ENCODE peak calls at places on chromosomes 13 and 19, in four cellular contexts. One of them, this sample, is unnamed. For H3K27me3, the result is how much of the 10 kb centered on the place peaks cover.

GRCh38 chr19:7705387-7706187 is 3.7 kb upstream of the FCER2 start:
- DNase-seq in body of pancreas: no peak
- DNase-seq in ascending aorta: no peak
- DNase-seq in Peyer's patch: peak
- DNase-seq in this sample: peak

GRCh38 chr13:30581582-30581981 is 36.1 kb upstream of the USPL1 start:
- DNase-seq in body of pancreas: no peak
- DNase-seq in ascending aorta: no peak
- DNase-seq in Peyer's patch: no peak
- DNase-seq in this sample: no peak

GRCh38 chr19:48418317-48419064 is 25.0 kb downstream of the GRIN2D start:
- DNase-seq in body of pancreas: no peak
- DNase-seq in ascending aorta: no peak
- DNase-seq in Peyer's patch: no peak
- DNase-seq in this sample: no peak

GRCh38 chr13:93227280-93227905 is 786 bp downstream of the GPC6 start:
- DNase-seq in body of pancreas: no peak
- DNase-seq in ascending aorta: no peak
- DNase-seq in Peyer's patch: no peak
- DNase-seq in this sample: no peak

GRCh38 chr19:48351341-48351752 is 12.4 kb downstream of the TMEM143 start:
- DNase-seq in body of pancreas: peak
- DNase-seq in ascending aorta: peak
- DNase-seq in Peyer's patch: peak
- DNase-seq in this sample: peak

GRCh38 chr19:35055715-35056179 is 14.2 kb downstream of the HPN start:
- DNase-seq in body of pancreas: no peak
- DNase-seq in ascending aorta: no peak
- DNase-seq in Peyer's patch: no peak
- DNase-seq in this sample: no peak

GRCh38 chr19:10454267-10454666 is 33.9 kb downstream of the PDE4A start:
- DNase-seq in body of pancreas: no peak
- DNase-seq in ascending aorta: no peak
- DNase-seq in Peyer's patch: no peak
- DNase-seq in this sample: no peak

GRCh38 chr13:44759222-44759721 is 183.1 kb upstream of the TSC22D1 start:
- DNase-seq in body of pancreas: no peak
- DNase-seq in ascending aorta: no peak
- DNase-seq in Peyer's patch: no peak
- DNase-seq in this sample: no peak

GRCh38 chr13:108326318-108326717 is 56.8 kb downstream of the TNFSF13B start:
- DNase-seq in body of pancreas: no peak
- DNase-seq in ascending aorta: no peak
- DNase-seq in Peyer's patch: no peak
- DNase-seq in this sample: no peak

GRCh38 chr19:11659612-11660011 is 62.3 kb downstream of the ZNF627 start:
- DNase-seq in body of pancreas: no peak
- DNase-seq in ascending aorta: no peak
- DNase-seq in Peyer's patch: no peak
- DNase-seq in this sample: no peak
- TF ChIP-seq CTCF in body of pancreas: peak
- TF ChIP-seq CTCF in ascending aorta: peak
- TF ChIP-seq CTCF in Peyer's patch: peak
- TF ChIP-seq CTCF in this sample: peak

DNA sequence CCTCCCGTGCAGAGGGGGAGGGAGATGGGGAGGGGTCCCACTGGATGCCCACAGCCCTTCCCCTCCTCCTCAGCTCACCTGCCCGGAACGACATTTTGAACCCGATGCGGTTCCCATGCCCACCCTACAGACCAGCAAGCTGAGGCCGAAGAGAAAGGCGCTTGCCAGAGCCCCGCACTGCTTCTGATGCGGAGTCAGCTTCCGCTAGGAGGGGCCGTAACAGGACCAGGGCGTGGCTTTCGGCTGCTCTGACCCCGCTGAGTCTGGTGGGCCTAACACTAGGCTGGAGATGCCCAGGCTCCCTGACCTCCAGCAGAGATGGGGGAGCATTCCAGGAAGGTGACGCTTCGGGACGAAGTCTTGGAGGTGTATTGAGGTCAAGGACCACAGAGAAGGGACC is 6.7 kb downstream of the ONECUT3 start:
- DNase-seq in body of pancreas: no peak
- DNase-seq in ascending aorta: no peak
- DNase-seq in Peyer's patch: no peak
- DNase-seq in this sample: no peak
- H3K27me3 ChIP-seq in body of pancreas: half or more
- H3K27me3 ChIP-seq in ascending aorta: under half
- H3K27me3 ChIP-seq in Peyer's patch: under half
- H3K27me3 ChIP-seq in this sample: under half

GRCh38 chr13:55963934-55964333 is 1176.8 kb upstream of the PRR20A start:
- DNase-seq in body of pancreas: no peak
- DNase-seq in ascending aorta: no peak
- DNase-seq in Peyer's patch: no peak
- DNase-seq in this sample: no peak
- TF ChIP-seq CTCF in body of pancreas: no peak
- TF ChIP-seq CTCF in ascending aorta: no peak
- TF ChIP-seq CTCF in Peyer's patch: no peak
- TF ChIP-seq CTCF in this sample: no peak

GRCh38 chr19:3282155-3282554 is 57.7 kb downstream of the CELF5 start:
- DNase-seq in body of pancreas: no peak
- DNase-seq in ascending aorta: no peak
- DNase-seq in Peyer's patch: no peak
- DNase-seq in this sample: no peak

GRCh38 chr19:3282564-3282963 is 58.1 kb downstream of the CELF5 start:
- DNase-seq in body of pancreas: no peak
- DNase-seq in ascending aorta: no peak
- DNase-seq in Peyer's patch: no peak
- DNase-seq in this sample: no peak

GRCh38 chr19:3279306-3279705 is 54.8 kb downstream of the CELF5 start:
- DNase-seq in body of pancreas: no peak
- DNase-seq in ascending aorta: no peak
- DNase-seq in Peyer's patch: no peak
- DNase-seq in this sample: no peak

GRCh38 chr19:3283246-3283751 is 58.8 kb downstream of the CELF5 start:
- DNase-seq in body of pancreas: no peak
- DNase-seq in ascending aorta: no peak
- DNase-seq in Peyer's patch: no peak
- DNase-seq in this sample: no peak

GRCh38 chr19:3281026-3281425 is 56.6 kb downstream of the CELF5 start:
- DNase-seq in body of pancreas: no peak
- DNase-seq in ascending aorta: no peak
- DNase-seq in Peyer's patch: no peak
- DNase-seq in this sample: no peak
- H3K27me3 ChIP-seq in body of pancreas: under half
- H3K27me3 ChIP-seq in ascending aorta: under half
- H3K27me3 ChIP-seq in Peyer's patch: under half
- H3K27me3 ChIP-seq in this sample: half or more